ENCODE peak calls at places on chromosomes 1 and 21, in four cellular contexts. One of them, this sample, is unnamed.

GRCh38 chr1:231059566-231060193 is 19.6 kb upstream of the FAM89A start:
- DNase-seq in sigmoid colon: no peak
- DNase-seq in spleen: no peak
- DNase-seq in breast epithelium: no peak
- DNase-seq in this sample: no peak

GRCh38 chr21:45316871-45317400 is 29.2 kb upstream of the POFUT2 start:
- DNase-seq in sigmoid colon: peak; percentile 64
- DNase-seq in breast epithelium: no peak
- DNase-seq in spleen: peak; percentile 49
- DNase-seq in this sample: peak; percentile 63

GRCh38 chr1:178066904-178067531 is 26.9 kb upstream of the RASAL2 start:
- DNase-seq in sigmoid colon: no peak
- DNase-seq in breast epithelium: no peak
- DNase-seq in spleen: no peak
- DNase-seq in this sample: no peak

GRCh38 chr1:156420209-156421061 is 51.4 kb downstream of the RHBG start:
- DNase-seq in sigmoid colon: no peak
- DNase-seq in spleen: no peak
- DNase-seq in breast epithelium: no peak
- DNase-seq in this sample: peak; percentile 25

GRCh38 chr1:21762022-21762404 is 20.9 kb downstream of the USP48 start:
- DNase-seq in sigmoid colon: no peak
- DNase-seq in spleen: no peak
- DNase-seq in breast epithelium: no peak
- DNase-seq in this sample: no peak

GRCh38 chr21:41929248-41929647 is 24.6 kb downstream of the C2CD2 start:
- DNase-seq in sigmoid colon: peak; percentile 60
- DNase-seq in breast epithelium: no peak
- DNase-seq in spleen: peak; percentile 76
- DNase-seq in this sample: no peak

GRCh38 chr1:9145021-9145668 is 16.2 kb upstream of the GPR157 start:
- DNase-seq in sigmoid colon: no peak
- DNase-seq in spleen: no peak
- DNase-seq in breast epithelium: no peak
- DNase-seq in this sample: peak; percentile 66

GRCh38 chr1:155131285-155131684 is 3.6 kb downstream of the EFNA1 start:
- DNase-seq in spleen: no peak
- DNase-seq in sigmoid colon: peak; percentile 70
- DNase-seq in breast epithelium: no peak
- DNase-seq in this sample: no peak

GRCh38 chr1:205662135-205662725 is 18.1 kb downstream of the SLC45A3 start:
- DNase-seq in sigmoid colon: no peak
- DNase-seq in spleen: peak; percentile 55
- DNase-seq in breast epithelium: no peak
- DNase-seq in this sample: no peak
- TF ChIP-seq CTCF in sigmoid colon: no peak
- TF ChIP-seq CTCF in spleen: no peak
- TF ChIP-seq CTCF in breast epithelium: no peak
- TF ChIP-seq CTCF in this sample: no peak

DNA sequence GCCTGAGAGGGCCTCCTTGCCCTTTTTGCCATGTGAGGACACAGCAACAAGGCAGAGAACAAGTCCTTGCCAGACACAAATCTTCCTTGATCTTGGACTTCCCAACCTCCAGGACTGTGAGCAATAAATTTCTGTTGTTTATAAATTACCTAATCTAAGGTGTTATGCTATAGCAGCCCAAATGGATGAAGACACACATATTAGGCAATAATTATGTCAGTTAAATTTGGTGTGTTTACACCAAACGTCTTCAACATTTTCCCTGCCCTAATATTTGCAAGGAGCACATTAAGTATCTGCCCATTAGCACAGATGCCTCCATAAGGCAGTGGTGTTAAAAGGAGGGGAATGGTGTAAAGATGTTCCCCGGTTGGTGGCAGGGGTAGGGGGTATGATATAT is 94.8 kb downstream of the ETS2 start:
- DNase-seq in breast epithelium: no peak
- DNase-seq in spleen: no peak
- DNase-seq in sigmoid colon: no peak
- DNase-seq in this sample: no peak
- TF ChIP-seq POLR2AphosphoS5 in breast epithelium: no peak
- TF ChIP-seq POLR2AphosphoS5 in spleen: no peak
- TF ChIP-seq POLR2AphosphoS5 in sigmoid colon: peak; percentile 89
- TF ChIP-seq POLR2AphosphoS5 in this sample: no peak

GRCh38 chr1:225657462-225657989 is 4.6 kb upstream of the ENAH start:
- DNase-seq in spleen: no peak
- DNase-seq in breast epithelium: no peak
- DNase-seq in sigmoid colon: no peak
- DNase-seq in this sample: no peak

GRCh38 chr1:225653463-225654276 is 747 bp upstream of the ENAH start:
- DNase-seq in sigmoid colon: peak; percentile 93
- DNase-seq in breast epithelium: peak; percentile 78
- DNase-seq in spleen: peak; percentile 83
- DNase-seq in this sample: peak; percentile 91

GRCh38 chr1:225654277-225654597 is 1.3 kb upstream of the ENAH start:
- DNase-seq in breast epithelium: no peak
- DNase-seq in sigmoid colon: no peak
- DNase-seq in spleen: no peak
- DNase-seq in this sample: no peak

GRCh38 chr1:225654688-225655508 is 2.0 kb upstream of the ENAH start:
- DNase-seq in breast epithelium: no peak
- DNase-seq in spleen: no peak
- DNase-seq in sigmoid colon: no peak
- DNase-seq in this sample: no peak

GRCh38 chr1:225655509-225656258 is 2.8 kb upstream of the ENAH start:
- DNase-seq in spleen: no peak
- DNase-seq in sigmoid colon: peak; percentile 86
- DNase-seq in breast epithelium: no peak
- DNase-seq in this sample: no peak
- TF ChIP-seq CTCF in spleen: no peak
- TF ChIP-seq CTCF in sigmoid colon: no peak
- TF ChIP-seq CTCF in breast epithelium: no peak
- TF ChIP-seq CTCF in this sample: no peak

DNA sequence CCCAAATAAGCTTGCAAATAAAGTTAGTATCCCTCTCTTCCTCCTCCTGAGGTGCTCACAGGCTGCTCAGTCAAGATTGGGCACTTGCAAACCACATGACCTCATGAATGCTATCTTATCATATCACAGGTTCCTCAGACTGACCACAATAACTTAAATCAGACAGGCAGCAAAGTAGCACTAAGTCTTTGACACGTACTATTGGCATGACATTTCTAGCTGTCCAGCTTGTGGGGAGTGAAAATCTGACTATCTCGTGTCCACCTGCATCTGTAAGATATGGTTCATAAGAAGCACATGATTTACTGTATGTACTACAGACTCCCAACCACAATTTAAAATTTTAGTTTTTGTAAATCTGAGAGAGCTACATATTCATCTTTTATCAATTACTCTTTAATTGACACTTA is 58.0 kb upstream of the GFI1 start:
- DNase-seq in breast epithelium: no peak
- DNase-seq in sigmoid colon: no peak
- DNase-seq in spleen: no peak
- DNase-seq in this sample: no peak
- TF ChIP-seq POLR2AphosphoS5 in breast epithelium: no peak
- TF ChIP-seq POLR2AphosphoS5 in sigmoid colon: no peak
- TF ChIP-seq POLR2AphosphoS5 in spleen: no peak
- TF ChIP-seq POLR2AphosphoS5 in this sample: no peak

GRCh38 chr1:181423301-181423918 is 59.9 kb upstream of the CACNA1E start:
- DNase-seq in sigmoid colon: no peak
- DNase-seq in breast epithelium: no peak
- DNase-seq in spleen: no peak
- DNase-seq in this sample: no peak
- TF ChIP-seq CTCF in sigmoid colon: no peak
- TF ChIP-seq CTCF in breast epithelium: no peak
- TF ChIP-seq CTCF in spleen: no peak
- TF ChIP-seq CTCF in this sample: no peak

GRCh38 chr1:199150764-199151163 is 511.9 kb downstream of the PTPRC start:
- DNase-seq in breast epithelium: no peak
- DNase-seq in spleen: no peak
- DNase-seq in sigmoid colon: no peak
- DNase-seq in this sample: no peak

GRCh38 chr1:199152676-199153075 is 513.8 kb downstream of the PTPRC start:
- DNase-seq in breast epithelium: no peak
- DNase-seq in sigmoid colon: no peak
- DNase-seq in spleen: no peak
- DNase-seq in this sample: no peak

GRCh38 chr1:199149591-199149990 is 510.8 kb downstream of the PTPRC start:
- DNase-seq in breast epithelium: no peak
- DNase-seq in spleen: no peak
- DNase-seq in sigmoid colon: no peak
- DNase-seq in this sample: no peak

GRCh38 chr1:199155166-199156033 is 516.6 kb downstream of the PTPRC start:
- DNase-seq in breast epithelium: no peak
- DNase-seq in sigmoid colon: no peak
- DNase-seq in spleen: no peak
- DNase-seq in this sample: no peak

GRCh38 chr1:199151634-199152429 is 513.0 kb downstream of the PTPRC start:
- DNase-seq in sigmoid colon: no peak
- DNase-seq in breast epithelium: no peak
- DNase-seq in spleen: no peak
- DNase-seq in this sample: no peak
- TF ChIP-seq POLR2AphosphoS5 in sigmoid colon: no peak
- TF ChIP-seq POLR2AphosphoS5 in breast epithelium: no peak
- TF ChIP-seq POLR2AphosphoS5 in spleen: no peak
- TF ChIP-seq POLR2AphosphoS5 in this sample: no peak

This sample was measured in upper lobe of left lung.